ENCODE peak calls at places on chromosome 1, in ten cellular contexts. J is CD8-positive, alpha-beta memory T cell; M is aorta; T is spleen; Y is A549; W is NT2/D1; Q is H1; C is small intestine; N is Panc1; K is AG04450. L is an unnamed sample.

GRCh38 chr1:17866451-17867029 is 111.4 kb downstream of the ACTL8 start:
- DNase-seq in Q (no peak), K (peak; percentile 72), T (no peak), N (no peak), W (no peak), J (no peak), C (no peak), M (no peak), Y (peak; percentile 28), L (no peak)

GRCh38 chr1:203572134-203572625 is 54.5 kb upstream of the ATP2B4 start:
- DNase-seq in N (no peak), C (no peak), K (no peak), J (no peak), T (no peak), W (peak; percentile 87), Q (peak; percentile 60), M (peak; percentile 82), Y (no peak), L (no peak)

GRCh38 chr1:108609483-108610066 is 49.7 kb downstream of the EEIG2 start:
- DNase-seq in T (no peak), M (no peak), J (no peak), N (no peak), K (no peak), Q (no peak), Y (no peak), W (no peak), C (no peak), L (no peak)

GRCh38 chr1:21622466-21623315 is 46.5 kb downstream of the RAP1GAP start:
- DNase-seq in Y (no peak), K (no peak), T (no peak), M (no peak), Q (peak; percentile 81), N (no peak), W (no peak), C (peak; percentile 68), J (peak; percentile 7), L (no peak)

GRCh38 chr1:114833421-114833820 is 21.2 kb upstream of the SYCP1 start:
- DNase-seq in N (no peak), C (no peak), K (no peak), J (no peak), M (no peak), Y (no peak), W (no peak), T (no peak), Q (no peak), L (no peak)

GRCh38 chr1:50703240-50703639 is 256.8 kb downstream of the FAF1 start:
- DNase-seq in W (no peak), T (no peak), M (no peak), N (no peak), K (no peak), Q (no peak), Y (no peak), J (no peak), C (no peak), L (no peak)

GRCh38 chr1:47948126-47948525 is 49.1 kb downstream of the TRABD2B start:
- DNase-seq in J (no peak), W (peak; percentile 28), T (no peak), N (no peak), Y (no peak), K (no peak), Q (no peak), C (peak; percentile 72), M (no peak), L (no peak)

GRCh38 chr1:41169066-41169798 is 72.9 kb downstream of the SCMH1 start:
- DNase-seq in N (no peak), T (no peak), M (no peak), J (no peak), W (no peak), Q (no peak), K (no peak), C (no peak), Y (no peak), L (no peak)

GRCh38 chr1:155062151-155062686 is 1.3 kb upstream of the EFNA4 start:
- DNase-seq in K (no peak), Y (no peak), T (peak; percentile 84), Q (peak; percentile 87), J (no peak), M (no peak), C (no peak), W (no peak), N (no peak), L (no peak)

GRCh38 chr1:155062702-155063411 is 683 bp upstream of the EFNA4 start:
- DNase-seq in Q (peak; percentile 99), W (peak; percentile 75), N (no peak), K (no peak), Y (peak; percentile 76), C (peak; percentile 79), T (peak; percentile 89), J (peak; percentile 53), M (peak; percentile 88), L (peak; percentile 49)

GRCh38 chr1:155063550-155064108 is at the start of gene EFNA4:
- DNase-seq in Q (peak; percentile 94), Y (peak; percentile 91), C (peak; percentile 95), T (peak; percentile 95), J (peak; percentile 76), W (peak; percentile 93), N (no peak), M (peak; percentile 94), K (peak; percentile 36), L (peak; percentile 78)

GRCh38 chr1:155064109-155064812 is 721 bp downstream of the EFNA4 start:
- DNase-seq in Q (no peak), W (no peak), J (no peak), Y (no peak), K (no peak), M (no peak), T (no peak), C (peak; percentile 29), N (no peak), L (no peak)

GRCh38 chr1:155064813-155065436 is 1.4 kb downstream of the EFNA4 start:
- DNase-seq in T (no peak), J (no peak), M (no peak), Q (no peak), W (no peak), K (no peak), C (peak; percentile 55), N (no peak), Y (no peak), L (no peak)
- H3K4me3 ChIP-seq in T (no peak overlapping the region), J (no peak overlapping the region), M (no peak overlapping the region), Q (peak overlapping the region; percentile 63), W (peak overlapping the region; percentile 93), K (peak overlapping the region; percentile 96), C (no peak overlapping the region), N (no peak overlapping the region), Y (no peak overlapping the region), L (no peak overlapping the region)

DNA sequence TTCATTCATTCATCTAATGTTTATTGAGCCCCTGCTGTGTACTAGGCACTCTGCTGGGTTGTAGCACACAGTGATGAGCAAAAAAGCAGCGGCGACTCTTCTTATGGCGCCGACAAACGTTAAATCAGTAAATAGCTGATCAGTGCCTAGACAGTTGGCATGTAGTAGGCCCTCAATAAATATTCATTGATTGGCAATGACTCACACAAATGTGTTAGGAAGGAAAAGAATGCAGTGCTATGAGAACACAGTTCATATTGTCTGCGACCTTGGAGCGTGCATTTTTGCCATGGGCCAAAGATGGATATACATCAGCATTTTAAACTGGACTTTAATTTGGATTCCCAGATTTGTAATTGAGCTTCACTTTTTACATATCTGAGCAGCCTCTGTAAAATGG is 52.0 kb downstream of the PRDM2 start:
- DNase-seq in Q (no peak), K (no peak), J (no peak), T (no peak), C (peak; percentile 37), N (no peak), M (no peak), Y (no peak), W (no peak), L (no peak)
- H3K4me3 ChIP-seq in Q (no peak overlapping the region), K (no peak overlapping the region), J (no peak overlapping the region), T (peak overlapping the region; percentile 3), C (no peak overlapping the region), N (no peak overlapping the region), M (no peak overlapping the region), Y (no peak overlapping the region), W (no peak overlapping the region), L (peak overlapping the region; percentile 94)

GRCh38 chr1:909861-910310 is 13.8 kb upstream of the SAMD11 start:
- DNase-seq in T (peak; percentile 56), W (no peak), N (no peak), Q (no peak), J (no peak), Y (no peak), C (no peak), K (no peak), M (peak; percentile 73), L (no peak)

GRCh38 chr1:911875-912739 is 11.6 kb upstream of the SAMD11 start:
- DNase-seq in Y (no peak), W (no peak), N (no peak), T (peak; percentile 47), Q (no peak), J (no peak), K (no peak), M (peak; percentile 73), C (no peak), L (no peak)

GRCh38 chr1:910881-911721 is 12.6 kb upstream of the SAMD11 start:
- DNase-seq in W (no peak), Y (peak; percentile 55), K (no peak), J (no peak), M (peak; percentile 63), T (peak; percentile 63), C (peak; percentile 59), Q (no peak), N (no peak), L (no peak)

GRCh38 chr1:912740-913301 is 10.9 kb upstream of the SAMD11 start:
- DNase-seq in W (no peak), M (peak; percentile 71), J (no peak), K (no peak), C (no peak), N (no peak), Q (peak; percentile 63), T (peak; percentile 67), Y (peak; percentile 52), L (no peak)

DNA sequence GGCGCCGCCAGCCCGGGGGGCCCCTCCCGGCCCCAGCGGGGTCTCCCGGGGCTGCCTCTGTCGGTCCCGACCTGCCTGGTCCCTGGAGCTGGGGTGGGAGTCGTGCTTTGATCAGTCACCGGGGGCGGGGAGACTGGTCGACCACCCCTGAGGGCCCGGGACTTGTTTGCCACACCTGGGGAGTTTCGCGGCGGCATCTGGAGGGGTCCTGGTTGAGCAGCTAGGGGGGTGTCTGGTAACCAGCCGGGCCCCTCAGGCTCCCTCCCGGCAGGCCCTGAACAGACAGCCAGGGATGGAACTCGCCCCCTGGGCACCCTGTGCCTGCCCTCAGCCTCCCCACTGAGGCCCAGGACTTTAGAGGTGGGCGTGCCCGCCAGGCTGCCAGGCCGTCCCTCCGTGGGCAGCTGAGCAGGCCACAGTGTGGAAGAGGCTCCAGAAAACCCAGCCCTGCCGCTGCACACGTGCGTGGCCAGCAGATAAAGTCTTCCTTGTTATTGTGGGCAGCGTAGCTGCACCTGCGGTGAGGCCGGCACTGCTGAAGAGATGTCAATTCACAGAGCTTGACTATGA is 13.3 kb upstream of the SAMD11 start:
- DNase-seq in C (no peak), W (no peak), Q (no peak), T (peak; percentile 66), N (no peak), K (no peak), M (peak; percentile 75), J (no peak), Y (no peak), L (no peak)
- H3K4me3 ChIP-seq in C (no peak overlapping the region), W (no peak overlapping the region), Q (no peak overlapping the region), T (peak overlapping the region; percentile 40), N (no peak overlapping the region), K (no peak overlapping the region), M (no peak overlapping the region), J (no peak overlapping the region), Y (no peak overlapping the region), L (no peak overlapping the region)

GRCh38 chr1:24725209-24725651 is 20.0 kb upstream of the CLIC4 start:
- DNase-seq in Q (peak; percentile 69), K (no peak), J (no peak), W (no peak), M (no peak), C (no peak), N (no peak), Y (no peak), T (no peak), L (no peak)

GRCh38 chr1:24726741-24727140 is 18.5 kb upstream of the CLIC4 start:
- DNase-seq in T (no peak), C (no peak), K (no peak), N (no peak), M (no peak), W (no peak), Q (no peak), Y (no peak), J (no peak), L (no peak)

GRCh38 chr1:24727490-24728214 is 17.6 kb upstream of the CLIC4 start:
- DNase-seq in T (peak; percentile 82), Q (no peak), J (no peak), C (peak; percentile 15), W (no peak), M (peak; percentile 82), Y (no peak), K (no peak), N (no peak), L (no peak)

GRCh38 chr1:24724345-24725208 is 20.7 kb upstream of the CLIC4 start:
- DNase-seq in N (no peak), T (no peak), W (no peak), C (no peak), M (no peak), J (no peak), K (no peak), Q (peak; percentile 74), Y (peak; percentile 87), L (no peak)

DNA sequence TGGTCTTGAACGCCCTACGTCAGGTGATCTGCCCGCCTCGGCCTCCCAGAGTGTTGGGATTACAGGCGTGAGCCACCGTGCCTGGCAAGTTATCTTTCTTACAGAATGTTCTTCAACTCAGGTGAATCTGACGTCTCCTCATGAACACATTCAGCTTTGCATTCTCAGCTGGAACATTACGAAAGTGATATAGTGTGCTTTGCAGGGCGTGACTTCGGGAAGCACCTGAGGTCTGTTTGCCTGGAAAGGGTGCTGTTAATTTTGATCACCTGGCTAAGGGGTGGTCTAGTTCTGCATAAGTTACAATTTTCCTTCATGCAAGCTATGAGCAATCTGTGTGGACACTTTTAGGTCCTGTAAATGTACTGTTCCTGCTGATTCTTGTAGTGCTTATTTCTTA is 16.3 kb upstream of the CLIC4 start:
- DNase-seq in Q (no peak), J (no peak), W (no peak), K (no peak), T (no peak), N (no peak), C (no peak), M (no peak), Y (no peak), L (no peak)
- H3K4me3 ChIP-seq in Q (no peak overlapping the region), J (no peak overlapping the region), W (no peak overlapping the region), K (no peak overlapping the region), T (no peak overlapping the region), N (no peak overlapping the region), C (no peak overlapping the region), M (no peak overlapping the region), Y (no peak overlapping the region), L (no peak overlapping the region)

L was measured in CD4-positive, CD25-positive, alpha-beta regulatory T cell.